ENCODE peak calls at places on chromosomes 2 and 18, in four cellular contexts. X is HCT116, D is K562, O is GM12878. P is an unnamed sample.

GRCh38 chr2:10844083-10844482 is 31.5 kb upstream of the PDIA6 start:
- DNase-seq in X (no peak), D (no peak), O (no peak), P (peak; percentile 79)

GRCh38 chr18:48719988-48720654 is 181.3 kb downstream of the CTIF start:
- DNase-seq in X (no peak), D (peak; percentile 63), O (no peak), P (no peak)

GRCh38 chr2:174553811-174554493 is 43.7 kb downstream of the WIPF1 start:
- DNase-seq in X (no peak), D (no peak), O (no peak), P (no peak)

GRCh38 chr2:45851576-45852304 is 200.3 kb downstream of the PRKCE start:
- DNase-seq in X (no peak), D (no peak), O (no peak), P (no peak)

GRCh38 chr18:79420033-79420745 is 24.5 kb downstream of the NFATC1 start:
- DNase-seq in X (peak; percentile 33), D (no peak), O (no peak), P (no peak)

GRCh38 chr18:33369711-33370449 is 70.6 kb downstream of the CCDC178 start:
- DNase-seq in X (no peak), D (no peak), O (no peak), P (no peak)

GRCh38 chr2:24435391-24436316 is 55.4 kb upstream of the NCOA1 start:
- DNase-seq in X (no peak), D (no peak), O (no peak), P (no peak)

GRCh38 chr2:159637988-159638501 is 21.7 kb upstream of the BAZ2B start:
- DNase-seq in X (peak; percentile 71), D (no peak), O (no peak), P (no peak)

GRCh38 chr2:63041592-63041991 is 9.0 kb upstream of the OTX1 start:
- DNase-seq in X (no peak), D (no peak), O (no peak), P (no peak)

GRCh38 chr2:7992612-7993596 is 689.0 kb upstream of the ID2 start:
- DNase-seq in X (no peak), D (no peak), O (no peak), P (no peak)

GRCh38 chr2:127199223-127199622 is 20.9 kb downstream of the CYP27C1 start:
- DNase-seq in X (no peak), D (no peak), O (no peak), P (no peak)

GRCh38 chr2:82498777-82499443 is 1960.2 kb downstream of the SUCLG1 start:
- DNase-seq in X (no peak), D (no peak), O (no peak), P (no peak)

GRCh38 chr2:109452318-109453305 is 161.2 kb downstream of the SEPTIN10 start:
- DNase-seq in X (no peak), D (no peak), O (no peak), P (no peak)

GRCh38 chr2:109209412-109209811 is 80.4 kb downstream of the SH3RF3 start:
- DNase-seq in X (no peak), D (no peak), O (no peak), P (no peak)

GRCh38 chr2:8009010-8009597 is 672.8 kb upstream of the ID2 start:
- DNase-seq in X (no peak), D (peak; percentile 34), O (no peak), P (peak; percentile 16)

GRCh38 chr2:239223330-239224248 is 177.2 kb downstream of the HDAC4 start:
- DNase-seq in X (no peak), D (no peak), O (no peak), P (no peak)

GRCh38 chr2:230904856-230905447 is 20.1 kb downstream of the GPR55 start:
- DNase-seq in X (no peak), D (no peak), O (no peak), P (no peak)

GRCh38 chr2:231671617-231672350 is 36.5 kb upstream of the PTMA start:
- DNase-seq in X (no peak), D (no peak), O (peak; percentile 76), P (no peak)

GRCh38 chr2:68452168-68452890 is 14.8 kb downstream of the FBXO48 start:
- DNase-seq in X (no peak), D (no peak), O (no peak), P (no peak)

GRCh38 chr2:230054079-230054478 is 14.6 kb downstream of the SLC16A14 start:
- DNase-seq in X (no peak), D (no peak), O (no peak), P (peak; percentile 14)

GRCh38 chr2:128449226-128450061 is 130.8 kb upstream of the HS6ST1 start:
- DNase-seq in X (no peak), D (no peak), O (no peak), P (no peak)

GRCh38 chr2:229610871-229611270 is 103.5 kb downstream of the DNER start:
- DNase-seq in X (no peak), D (no peak), O (no peak), P (no peak)

GRCh38 chr2:9392895-9393757 is 30.2 kb downstream of the ITGB1BP1 start:
- DNase-seq in X (no peak), D (no peak), O (no peak), P (no peak)

GRCh38 chr2:152054593-152054992 is 44.3 kb downstream of the CACNB4 start:
- DNase-seq in X (peak; percentile 36), D (no peak), O (no peak), P (no peak)

GRCh38 chr2:112277591-112278220 is 2.3 kb downstream of the ZC3H6 start:
- DNase-seq in X (no peak), D (no peak), O (no peak), P (no peak)

GRCh38 chr18:11980555-11981382 is 538 bp upstream of the IMPA2 start:
- DNase-seq in X (peak; percentile 93), D (peak; percentile 95), O (peak; percentile 82), P (peak; percentile 98)

GRCh38 chr2:238428866-238429265 is 2.1 kb downstream of the ASB1 start:
- DNase-seq in X (no peak), D (no peak), O (no peak), P (no peak)

GRCh38 chr2:216408426-216409315 is 3.6 kb upstream of the SMARCAL1 start:
- DNase-seq in X (no peak), D (no peak), O (no peak), P (peak; percentile 57)
- TF ChIP-seq SRF in X (no peak), D (no peak), O (no peak), P (no peak)

DNA sequence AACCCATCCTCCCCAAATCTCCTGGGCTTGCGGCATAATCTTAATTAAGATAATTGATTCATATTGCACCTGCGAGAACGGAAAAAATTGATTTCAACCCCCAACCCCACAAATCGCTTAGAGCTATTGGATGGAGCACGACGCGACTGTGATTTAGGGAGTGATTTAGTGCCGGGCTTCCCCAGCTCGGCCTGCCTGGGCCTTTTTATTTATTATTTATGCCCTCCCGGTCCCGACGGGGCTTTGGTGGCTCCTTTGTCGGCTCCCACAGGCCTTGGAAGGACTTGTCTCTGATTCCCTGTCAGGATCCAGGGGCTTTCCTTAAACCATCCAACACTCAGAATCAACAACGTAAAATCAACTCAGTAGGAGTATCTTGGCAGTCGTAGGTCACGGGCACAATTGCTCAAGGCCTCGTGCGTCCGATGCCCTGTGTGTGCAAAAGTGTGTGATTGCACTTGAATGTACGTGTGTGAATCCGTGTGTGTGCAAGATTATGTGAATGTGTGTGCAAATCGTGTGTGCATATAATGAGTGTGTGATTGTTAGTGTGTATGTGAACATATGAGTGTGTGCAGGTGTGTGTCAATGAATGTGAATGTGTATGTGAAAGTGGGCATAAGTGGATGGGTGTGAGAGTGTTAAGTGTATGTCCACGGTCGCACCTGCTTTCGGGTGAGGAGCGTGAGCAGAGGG is 4.3 kb upstream of the NEUROD1 start:
- DNase-seq in X (no peak), D (no peak), O (no peak), P (no peak)
- TF ChIP-seq EGR1 in X (no peak), D (no peak), O (no peak), P (no peak)

DNA sequence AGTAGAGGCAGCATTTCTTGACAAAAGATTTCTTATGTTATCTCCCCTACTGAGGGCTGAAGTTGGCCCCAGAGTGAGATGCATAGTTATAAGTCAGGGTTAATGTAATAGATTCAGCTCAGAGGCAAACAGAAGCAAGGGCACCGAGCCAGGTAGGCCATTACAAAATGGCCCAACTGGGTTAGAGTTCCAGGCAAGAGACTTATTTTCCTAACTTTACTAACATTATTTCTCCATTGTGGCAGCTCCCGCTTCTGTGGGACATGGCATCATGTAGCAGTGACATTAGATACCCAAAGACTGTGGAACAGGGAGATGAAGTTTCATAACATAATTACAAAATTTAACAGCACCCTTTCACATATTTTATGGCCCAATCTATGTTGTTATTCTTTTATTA is 27.1 kb downstream of the TSPYL6 start:
- DNase-seq in X (no peak), D (no peak), O (no peak), P (no peak)
- TF ChIP-seq SRF in X (no peak), D (no peak), O (no peak), P (no peak)

GRCh38 chr2:37367310-37367709 is 22.9 kb downstream of the QPCT start:
- DNase-seq in X (no peak), D (no peak), O (no peak), P (peak; percentile 33)
- TF ChIP-seq EGR1 in X (no peak), D (no peak), O (no peak), P (no peak)

GRCh38 chr18:57497372-57498294 is 62.5 kb downstream of the ONECUT2 start:
- DNase-seq in X (no peak), D (no peak), O (no peak), P (no peak)
- TF ChIP-seq SRF in X (no peak), D (no peak), O (no peak), P (no peak)

GRCh38 chr2:20656561-20656960 is 5.7 kb upstream of the HS1BP3 start:
- DNase-seq in X (no peak), D (no peak), O (no peak), P (no peak)
- TF ChIP-seq EGR1 in X (no peak), D (no peak), O (no peak), P (no peak)

GRCh38 chr2:110864721-110865120 is 132.3 kb downstream of the ACOXL start:
- DNase-seq in X (no peak), D (no peak), O (no peak), P (no peak)

GRCh38 chr2:110866036-110866435 is 133.7 kb downstream of the ACOXL start:
- DNase-seq in X (no peak), D (no peak), O (no peak), P (no peak)

GRCh38 chr2:110864176-110864575 is 131.8 kb downstream of the ACOXL start:
- DNase-seq in X (no peak), D (no peak), O (no peak), P (no peak)

GRCh38 chr2:110866496-110866895 is 134.1 kb downstream of the ACOXL start:
- DNase-seq in X (no peak), D (no peak), O (no peak), P (no peak)

GRCh38 chr2:110865188-110865587 is 132.8 kb downstream of the ACOXL start:
- DNase-seq in X (no peak), D (no peak), O (peak; percentile 85), P (no peak)
- TF ChIP-seq SRF in X (no peak), D (no peak), O (no peak), P (no peak)

GRCh38 chr2:147760984-147761383 is 83.8 kb upstream of the ACVR2A start:
- DNase-seq in X (no peak), D (no peak), O (no peak), P (no peak)
- TF ChIP-seq EGR1 in X (no peak), D (no peak), O (no peak), P (no peak)

DNA sequence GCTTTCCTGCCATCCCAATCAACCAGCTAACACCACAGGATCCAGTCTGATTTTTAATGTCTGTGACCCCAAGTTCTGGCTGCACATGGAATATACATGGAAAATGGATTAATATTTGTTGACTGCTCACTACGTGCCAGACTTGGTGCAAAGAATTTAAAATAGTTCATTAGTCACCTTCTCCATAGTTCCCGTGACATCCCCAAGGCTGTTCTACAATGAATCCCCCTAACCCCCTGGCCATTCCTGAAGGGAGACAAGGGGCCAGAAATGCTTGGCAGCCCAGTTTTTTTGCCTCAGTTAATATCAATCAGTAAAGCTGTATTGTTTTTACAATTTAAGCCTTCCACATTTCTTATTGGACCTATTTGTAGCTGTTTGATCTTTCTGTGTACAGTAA is 71.0 kb upstream of the ST3GAL5 start:
- DNase-seq in X (no peak), D (no peak), O (no peak), P (no peak)
- TF ChIP-seq SRF in X (no peak), D (no peak), O (no peak), P (no peak)